ENCODE peak calls at places on chromosomes 16 and 17, in five cellular contexts. Z is vagina, T is GM23338, X is heart right ventricle, A is H9. R is an unnamed sample. For H3K4me1, the result is how much of the 10 kb centered on the place peaks cover.

GRCh38 chr17:42670199-42670924 is 6.4 kb downstream of the PLEKHH3 start:
- DNase-seq in Z (no peak), T (peak), X (no peak), A (peak), R (no peak)

GRCh38 chr17:73071387-73071999 is 21.0 kb downstream of the SLC39A11 start:
- DNase-seq in Z (no peak), T (no peak), X (no peak), A (no peak), R (no peak)

GRCh38 chr16:29821663-29822115 is 1.4 kb downstream of the MVP start:
- DNase-seq in Z (no peak), T (no peak), X (no peak), A (no peak), R (no peak)

GRCh38 chr16:88487124-88487432 is 34.0 kb downstream of the ZFPM1 start:
- DNase-seq in Z (no peak), T (no peak), X (no peak), A (no peak), R (no peak)

GRCh38 chr16:17605784-17606183 is 135.0 kb upstream of the XYLT1 start:
- DNase-seq in Z (no peak), T (no peak), X (no peak), A (no peak), R (no peak)

GRCh38 chr16:19238386-19238785 is 47.1 kb upstream of the CLEC19A start:
- DNase-seq in Z (no peak), T (no peak), X (no peak), A (no peak), R (no peak)

GRCh38 chr16:65889533-65889966 is 476.9 kb upstream of the CDH5 start:
- DNase-seq in Z (no peak), T (no peak), X (no peak), A (no peak), R (no peak)

GRCh38 chr17:75878174-75878998 is at the start of gene TRIM47:
- DNase-seq in Z (no peak), T (peak), X (peak), A (peak), R (peak)

GRCh38 chr16:29745853-29746345 is at the start of gene C16orf54:
- DNase-seq in Z (no peak), T (peak), X (peak), A (no peak), R (peak)

GRCh38 chr17:62187681-62188080 is 122.6 kb upstream of the MED13 start:
- DNase-seq in Z (no peak), T (no peak), X (no peak), A (no peak), R (no peak)

GRCh38 chr16:19502395-19503131 is 19.3 kb downstream of the GDE1 start:
- DNase-seq in Z (no peak), T (peak), X (peak), A (peak), R (peak)

GRCh38 chr17:68868708-68869107 is 86.5 kb downstream of the ABCA8 start:
- DNase-seq in Z (no peak), T (no peak), X (no peak), A (no peak), R (peak)

GRCh38 chr17:56737741-56738161 is 96.0 kb downstream of the C17orf67 start:
- DNase-seq in Z (no peak), T (no peak), X (no peak), A (no peak), R (no peak)

GRCh38 chr17:72931163-72931562 is 161.3 kb downstream of the SLC39A11 start:
- DNase-seq in Z (no peak), T (peak), X (no peak), A (peak), R (no peak)

GRCh38 chr17:46264456-46265198 is 30.3 kb upstream of the LRRC37A start:
- DNase-seq in Z (no peak), T (peak), X (no peak), A (peak), R (no peak)

GRCh38 chr17:51850206-51850605 is 308.3 kb downstream of the CA10 start:
- DNase-seq in Z (no peak), T (peak), X (no peak), A (no peak), R (no peak)

GRCh38 chr16:56513972-56514371 is 5.9 kb downstream of the BBS2 start:
- DNase-seq in Z (no peak), T (peak), X (peak), A (peak), R (no peak)

GRCh38 chr17:7889166-7889584 is 586 bp downstream of the CHD3 start:
- DNase-seq in Z (peak), T (peak), X (peak), A (peak), R (peak)

GRCh38 chr16:28187595-28188004 is 24.2 kb downstream of the XPO6 start:
- DNase-seq in Z (no peak), T (no peak), X (no peak), A (no peak), R (no peak)
- H3K4me1 ChIP-seq in Z (half or more), T (under half), X (under half), A (under half), R (under half)

GRCh38 chr16:53061256-53061655 is 6.5 kb downstream of the CHD9 start:
- DNase-seq in Z (no peak), T (no peak), X (no peak), A (no peak), R (no peak)
- H3K4me1 ChIP-seq in Z (under half), T (under half), X (under half), A (under half), R (under half)

GRCh38 chr16:4911831-4912422 is 25.0 kb downstream of the PPL start:
- DNase-seq in Z (no peak), T (no peak), X (no peak), A (no peak), R (no peak)
- H3K4me1 ChIP-seq in Z (under half), T (under half), X (under half), A (under half), R (under half)

DNA sequence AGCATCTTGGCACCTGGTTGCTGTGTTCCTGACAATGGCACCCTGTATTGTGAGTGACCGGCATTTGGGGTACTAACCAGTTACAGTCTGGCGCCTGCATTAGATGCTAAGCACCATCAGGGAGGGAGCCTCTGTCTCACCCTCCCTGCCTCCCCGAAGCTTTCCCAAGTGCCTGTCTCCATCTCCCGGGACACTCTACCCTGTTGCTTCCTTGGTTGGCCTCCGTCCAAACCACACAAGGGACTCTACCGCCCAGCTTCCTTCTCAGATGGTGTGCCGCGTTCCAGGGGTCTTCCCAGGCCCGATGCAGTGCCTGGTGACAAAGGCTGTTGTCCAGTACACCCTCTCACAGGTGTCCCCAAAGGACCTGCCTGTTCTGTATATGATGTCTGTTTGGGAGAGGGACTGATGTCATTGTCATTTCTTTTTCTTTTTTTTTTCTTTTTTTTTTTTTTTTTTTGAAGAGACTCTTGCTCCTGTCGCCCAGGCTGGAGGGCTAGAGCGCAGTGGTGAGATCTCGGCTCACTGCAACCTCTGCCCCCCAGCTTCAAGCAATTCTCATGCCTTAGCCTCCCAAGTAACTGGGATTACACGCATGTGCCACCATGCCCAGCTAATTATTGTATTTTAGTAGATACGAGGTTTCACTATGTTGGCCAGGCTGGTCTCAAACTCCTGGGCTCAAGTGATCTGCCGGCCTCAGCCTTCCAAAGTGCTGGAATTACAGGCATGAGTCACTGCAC is 6.7 kb downstream of the SNN start:
- DNase-seq in Z (no peak), T (peak), X (no peak), A (no peak), R (peak)
- H3K4me1 ChIP-seq in Z (half or more), T (under half), X (half or more), A (under half), R (under half)

GRCh38 chr16:83840060-83840617 is 32.4 kb downstream of the HSBP1 start:
- DNase-seq in Z (no peak), T (peak), X (no peak), A (no peak), R (no peak)
- H3K4me1 ChIP-seq in Z (under half), T (half or more), X (under half), A (under half), R (under half)

DNA sequence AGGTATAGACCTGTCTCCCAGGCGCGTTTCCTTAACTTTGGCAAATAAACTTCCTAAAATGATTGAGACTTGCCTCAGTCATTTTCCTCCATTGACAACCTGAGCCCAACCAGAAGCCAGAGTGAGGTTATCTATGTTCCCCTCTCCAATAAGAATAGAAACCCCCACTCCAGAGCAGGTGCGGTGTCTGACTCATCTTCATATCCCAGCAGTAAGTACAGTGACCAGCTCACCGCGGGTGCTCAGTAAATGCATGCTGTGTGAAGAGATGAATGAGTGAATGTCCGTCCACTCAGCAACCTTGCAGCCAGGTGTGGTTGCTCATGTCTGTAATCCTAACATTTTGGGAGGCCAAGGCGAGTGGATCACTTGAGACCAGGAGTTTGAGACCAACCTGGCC is 19.5 kb upstream of the CD300E start:
- DNase-seq in Z (no peak), T (no peak), X (no peak), A (no peak), R (no peak)
- H3K4me1 ChIP-seq in Z (under half), T (under half), X (under half), A (under half), R (under half)

GRCh38 chr16:68084504-68085258 is 489 bp upstream of the NFATC3 start:
- DNase-seq in Z (peak), T (peak), X (peak), A (peak), R (peak)
- H3K4me1 ChIP-seq in Z (half or more), T (under half), X (under half), A (under half), R (under half)

GRCh38 chr16:67526149-67526732 is 2.4 kb upstream of the RIPOR1 start:
- DNase-seq in Z (no peak), T (no peak), X (no peak), A (no peak), R (no peak)
- H3K4me1 ChIP-seq in Z (under half), T (under half), X (under half), A (under half), R (under half)